ENCODE peak calls at places on chromosomes 6 and 20, in eight cellular contexts. I, P, E, A, J, N, R and L are unnamed samples.

GRCh38 chr6:73694711-73695411 is 1.1 kb upstream of the CD109 start:
- DNase-seq in I (no peak), P (no peak), E (no peak), A (no peak), J (no peak), N (no peak), R (no peak), L (no peak)

GRCh38 chr20:23366384-23366783 is 4.4 kb downstream of the GZF1 start:
- DNase-seq in I (no peak), P (no peak), E (no peak), A (peak; percentile 62), J (no peak), N (no peak), R (no peak), L (no peak)

GRCh38 chr6:45045253-45045601 is 282.9 kb upstream of the RUNX2 start:
- DNase-seq in I (no peak), P (no peak), E (no peak), A (no peak), J (no peak), N (no peak), R (no peak), L (no peak)

GRCh38 chr6:136112262-136112661 is 137.8 kb downstream of the MTFR2 start:
- DNase-seq in I (no peak), P (no peak), E (no peak), A (no peak), J (no peak), N (no peak), R (no peak), L (no peak)

GRCh38 chr6:47047097-47047478 is 5.0 kb upstream of the ADGRF1 start:
- DNase-seq in I (no peak), P (no peak), E (no peak), A (no peak), J (no peak), N (no peak), R (no peak), L (no peak)

GRCh38 chr6:94956910-94957309 is 620.4 kb upstream of the MANEA start:
- DNase-seq in I (no peak), P (no peak), E (no peak), A (no peak), J (no peak), N (no peak), R (no peak), L (no peak)

GRCh38 chr20:35013421-35014411 is 58.0 kb downstream of the MYH7B start:
- DNase-seq in I (peak; percentile 13), P (no peak), E (no peak), A (no peak), J (no peak), N (no peak), R (no peak), L (no peak)

GRCh38 chr6:138572200-138572875 is 73.0 kb upstream of the NHSL1 start:
- DNase-seq in I (peak; percentile 26), P (peak; percentile 31), E (peak; percentile 8), A (no peak), J (peak; percentile 35), N (peak; percentile 80), R (no peak), L (peak; percentile 65)

GRCh38 chr6:35178012-35178411 is 35.7 kb upstream of the SCUBE3 start:
- DNase-seq in I (no peak), P (no peak), E (no peak), A (no peak), J (no peak), N (no peak), R (no peak), L (no peak)

GRCh38 chr6:48213076-48213788 is 102.2 kb upstream of the PTCHD4 start:
- DNase-seq in I (no peak), P (no peak), E (no peak), A (no peak), J (no peak), N (no peak), R (no peak), L (no peak)

GRCh38 chr6:106383573-106383972 is 23.1 kb downstream of the CRYBG1 start:
- DNase-seq in I (no peak), P (no peak), E (no peak), A (no peak), J (no peak), N (no peak), R (no peak), L (no peak)

GRCh38 chr6:54037277-54037779 is 73.9 kb upstream of the MLIP start:
- DNase-seq in I (no peak), P (no peak), E (no peak), A (no peak), J (no peak), N (no peak), R (no peak), L (no peak)

GRCh38 chr20:3250091-3250504 is 11.1 kb upstream of the SLC4A11 start:
- DNase-seq in I (no peak), P (no peak), E (no peak), A (peak; percentile 38), J (no peak), N (no peak), R (no peak), L (no peak)
- TF ChIP-seq CTCF in I (no peak), P (peak; percentile 32), E (peak; percentile 11), A (no peak), J (peak; percentile 25), N (no peak), R (peak; percentile 25), L (peak; percentile 1)

GRCh38 chr6:5175195-5175594 is 85.6 kb downstream of the LYRM4 start:
- DNase-seq in I (no peak), P (no peak), E (no peak), A (peak; percentile 25), J (no peak), N (no peak), R (no peak), L (no peak)
- TF ChIP-seq CTCF in I (no peak), P (peak; percentile 22), E (no peak), A (peak; percentile 63), J (peak; percentile 64), N (peak; percentile 16), R (peak; percentile 28), L (peak; percentile 35)

GRCh38 chr6:1612386-1612893 is 2.7 kb downstream of the FOXC1 start:
- DNase-seq in I (no peak), P (no peak), E (no peak), A (peak; percentile 36), J (no peak), N (no peak), R (no peak), L (no peak)

GRCh38 chr6:1609662-1610496 is at the start of gene FOXC1:
- DNase-seq in I (peak; percentile 92), P (peak; percentile 80), E (peak; percentile 71), A (peak; percentile 93), J (peak; percentile 77), N (peak; percentile 85), R (no peak), L (peak; percentile 85)

GRCh38 chr6:1610497-1611321 is 994 bp downstream of the FOXC1 start:
- DNase-seq in I (peak; percentile 47), P (no peak), E (no peak), A (peak; percentile 63), J (no peak), N (no peak), R (no peak), L (no peak)

GRCh38 chr6:1611572-1612385 is 2.1 kb downstream of the FOXC1 start:
- DNase-seq in I (peak; percentile 49), P (no peak), E (no peak), A (peak; percentile 53), J (no peak), N (no peak), R (no peak), L (no peak)

GRCh38 chr6:1611322-1611571 is 1.5 kb downstream of the FOXC1 start:
- DNase-seq in I (no peak), P (no peak), E (no peak), A (peak; percentile 76), J (no peak), N (no peak), R (no peak), L (no peak)
- TF ChIP-seq CTCF in I (no peak), P (peak; percentile 10), E (no peak), A (peak; percentile 14), J (peak; percentile 4), N (no peak), R (peak; percentile 16), L (peak; percentile 28)

GRCh38 chr6:140747114-140747513 is 1372.7 kb upstream of the CITED2 start:
- DNase-seq in I (no peak), P (no peak), E (no peak), A (no peak), J (no peak), N (no peak), R (no peak), L (no peak)

GRCh38 chr6:140744648-140745320 is 1370.3 kb upstream of the CITED2 start:
- DNase-seq in I (peak; percentile 61), P (no peak), E (no peak), A (no peak), J (no peak), N (no peak), R (no peak), L (peak; percentile 17)
- TF ChIP-seq CTCF in I (no peak), P (no peak), E (no peak), A (no peak), J (no peak), N (no peak), R (no peak), L (no peak)

DNA sequence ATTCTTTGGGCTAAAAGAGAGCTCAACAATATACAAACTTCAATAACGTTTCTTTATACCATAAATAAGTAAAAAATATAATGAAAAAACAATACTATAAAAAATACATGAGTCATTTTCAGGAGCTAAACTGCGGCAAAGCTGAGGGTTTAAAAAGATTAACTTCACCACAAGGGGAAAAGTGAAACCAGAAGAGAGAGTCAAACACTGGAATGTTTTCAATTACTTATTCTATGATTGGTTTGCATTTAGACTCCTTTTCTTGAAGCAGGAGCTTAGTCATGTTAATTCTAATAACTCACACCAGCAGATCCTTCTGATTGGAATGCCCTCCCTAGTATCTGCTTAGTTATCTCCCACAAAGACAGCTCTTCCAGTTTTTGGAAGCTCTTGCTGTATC is 627.3 kb downstream of the UTRN start:
- DNase-seq in I (no peak), P (peak; percentile 67), E (no peak), A (no peak), J (peak; percentile 72), N (no peak), R (no peak), L (peak; percentile 75)
- TF ChIP-seq CTCF in I (no peak), P (peak; percentile 25), E (no peak), A (no peak), J (no peak), N (no peak), R (peak; percentile 31), L (no peak)